ENCODE peak calls at places on chromosome 6, in eight cellular contexts. J is fibroblast of villous mesenchyme, U is fibroblast of mammary gland, L is thoracic aorta, Z is fibroblast of lung, C is lower lobe of right lung, Q is heart left ventricle, O is A549. R is an unnamed sample.

GRCh38 chr6:152316024-152316423 is 321.1 kb downstream of the SYNE1 start:
- DNase-seq in Z (peak; percentile 31), Q (peak; percentile 72), L (no peak), U (peak; percentile 77), O (no peak), J (peak; percentile 66), C (peak; percentile 52), R (no peak)

GRCh38 chr6:167268683-167269280 is 22.3 kb upstream of the UNC93A start:
- DNase-seq in Q (no peak), C (no peak), U (no peak), L (no peak), O (no peak), Z (no peak), J (no peak), R (no peak)

GRCh38 chr6:19472168-19472567 is 365.0 kb upstream of the ID4 start:
- DNase-seq in L (no peak), O (peak; percentile 89), Z (peak; percentile 89), U (peak; percentile 90), C (no peak), J (peak; percentile 87), Q (no peak), R (peak; percentile 4)

GRCh38 chr6:16369989-16370388 is 131.6 kb downstream of the GMPR start:
- DNase-seq in C (no peak), O (no peak), Z (no peak), Q (no peak), U (no peak), J (no peak), L (no peak), R (no peak)

GRCh38 chr6:131250121-131250520 is 114.9 kb downstream of the AKAP7 start:
- DNase-seq in O (no peak), L (no peak), Q (peak; percentile 68), C (peak; percentile 63), Z (peak; percentile 62), U (peak; percentile 52), J (peak; percentile 50), R (peak; percentile 5)

GRCh38 chr6:121912905-121913304 is 477.5 kb downstream of the GJA1 start:
- DNase-seq in U (peak; percentile 12), O (no peak), J (no peak), C (no peak), Q (no peak), Z (no peak), L (no peak), R (no peak)

GRCh38 chr6:166162599-166163342 is 4.9 kb downstream of the TBXT start:
- DNase-seq in Q (no peak), L (no peak), O (no peak), Z (no peak), C (no peak), U (no peak), J (no peak), R (no peak)

GRCh38 chr6:3825851-3826581 is 23.2 kb upstream of the FAM50B start:
- DNase-seq in J (peak; percentile 99), C (peak; percentile 85), Q (peak; percentile 94), L (peak; percentile 79), U (peak; percentile 96), O (peak; percentile 86), Z (peak; percentile 96), R (peak; percentile 87)

GRCh38 chr6:131379951-131380350 is 193.1 kb upstream of the ARG1 start:
- DNase-seq in U (peak; percentile 80), Z (peak; percentile 27), O (no peak), L (no peak), C (no peak), Q (no peak), J (peak; percentile 23), R (peak; percentile 52)

GRCh38 chr6:129662980-129663431 is 47.0 kb downstream of the ARHGAP18 start:
- DNase-seq in J (no peak), C (no peak), Q (no peak), U (no peak), L (no peak), Z (no peak), O (no peak), R (no peak)

GRCh38 chr6:149043476-149044130 is 273.9 kb upstream of the TAB2 start:
- DNase-seq in C (no peak), U (peak; percentile 32), L (no peak), O (peak; percentile 66), Z (no peak), Q (no peak), J (no peak), R (no peak)

GRCh38 chr6:117555882-117556498 is 46.3 kb downstream of the GOPC start:
- DNase-seq in J (peak; percentile 50), L (no peak), O (no peak), U (peak; percentile 47), Q (no peak), Z (peak; percentile 52), C (no peak), R (no peak)

GRCh38 chr6:130670142-130670541 is 157.1 kb upstream of the SMLR1 start:
- DNase-seq in C (no peak), Z (no peak), Q (no peak), L (no peak), U (no peak), O (no peak), J (no peak), R (no peak)

GRCh38 chr6:48280035-48280434 is 169.0 kb upstream of the PTCHD4 start:
- DNase-seq in U (no peak), C (no peak), O (no peak), L (no peak), Q (no peak), Z (no peak), J (no peak), R (no peak)

GRCh38 chr6:33091957-33092356 is 16.2 kb downstream of the HLA-DPB1 start:
- DNase-seq in C (peak; percentile 73), Q (no peak), U (no peak), Z (no peak), L (no peak), J (peak; percentile 6), O (peak; percentile 15), R (no peak)

GRCh38 chr6:163667372-163668060 is 253.0 kb downstream of the QKI start:
- DNase-seq in Z (peak; percentile 27), L (no peak), Q (peak; percentile 45), C (no peak), U (peak; percentile 72), O (no peak), J (no peak), R (no peak)

GRCh38 chr6:111038534-111039252 is 48.6 kb upstream of the SLC16A10 start:
- DNase-seq in L (no peak), O (no peak), Q (no peak), C (no peak), J (no peak), U (no peak), Z (no peak), R (no peak)

GRCh38 chr6:11878735-11879134 is 100.1 kb upstream of the ADTRP start:
- DNase-seq in O (no peak), Q (no peak), L (no peak), J (no peak), Z (peak; percentile 58), C (no peak), U (no peak), R (no peak)

GRCh38 chr6:104301921-104302320 is 557.8 kb downstream of the HACE1 start:
- DNase-seq in Z (no peak), O (no peak), Q (no peak), L (no peak), J (no peak), U (no peak), C (no peak), R (no peak)

GRCh38 chr6:144294016-144294415 is 8.9 kb downstream of the UTRN start:
- DNase-seq in L (no peak), J (peak; percentile 68), C (no peak), O (no peak), Q (no peak), U (peak; percentile 86), Z (peak; percentile 91), R (peak; percentile 47)
- TF ChIP-seq CTCF in L (no peak), J (no peak), C (no peak), O (no peak), Q (no peak), U (no peak), Z (no peak), R (no peak)

DNA sequence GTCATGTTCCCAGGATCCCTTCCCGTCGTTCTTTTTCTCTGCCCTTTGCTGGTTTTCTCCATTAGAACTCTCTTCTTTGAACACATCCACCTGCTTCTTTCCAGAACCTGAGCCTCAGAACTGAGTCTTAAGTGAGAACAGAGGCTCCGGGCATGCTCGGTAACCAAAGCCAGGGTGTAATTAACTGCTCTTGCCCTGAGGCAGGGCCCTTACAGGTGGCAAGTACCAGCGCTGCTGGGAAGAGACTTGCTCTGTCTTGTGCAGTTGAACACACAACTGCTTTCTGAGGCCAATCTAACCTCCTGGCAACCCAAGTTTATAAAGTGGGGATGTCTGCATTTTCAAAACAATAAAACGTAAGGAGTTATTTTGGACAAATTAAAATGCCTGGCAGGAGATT is 12.3 kb upstream of the DEK start:
- DNase-seq in Q (no peak), C (no peak), U (no peak), O (no peak), Z (no peak), J (no peak), L (no peak), R (no peak)
- H3K4me3 ChIP-seq in Q (no peak overlapping the region), C (no peak overlapping the region), U (no peak overlapping the region), O (peak overlapping the region; percentile 43), Z (peak overlapping the region; percentile 48), J (no peak overlapping the region), L (no peak overlapping the region), R (peak overlapping the region; percentile 49)

GRCh38 chr6:29941916-29942274 is 437 bp upstream of the HLA-A start:
- DNase-seq in Q (no peak), J (no peak), O (no peak), L (no peak), Z (no peak), C (no peak), U (no peak), R (no peak)

GRCh38 chr6:29943053-29943966 is 978 bp downstream of the HLA-A start:
- DNase-seq in O (no peak), Z (no peak), U (no peak), C (peak; percentile 51), L (no peak), Q (no peak), J (peak; percentile 23), R (no peak)

GRCh38 chr6:29941476-29941875 is 856 bp upstream of the HLA-A start:
- DNase-seq in O (no peak), Q (no peak), Z (peak; percentile 24), L (no peak), C (no peak), J (peak; percentile 31), U (peak; percentile 32), R (no peak)

GRCh38 chr6:29941006-29941405 is 1.3 kb upstream of the HLA-A start:
- DNase-seq in U (peak; percentile 42), C (no peak), O (no peak), Z (no peak), Q (no peak), L (no peak), J (peak; percentile 42), R (no peak)

GRCh38 chr6:29942275-29943052 is at the start of gene HLA-A:
- DNase-seq in C (peak; percentile 95), J (peak; percentile 96), O (peak; percentile 87), Q (peak; percentile 94), L (peak; percentile 84), Z (peak; percentile 94), U (peak; percentile 93), R (peak; percentile 80)
- TF ChIP-seq CTCF in C (no peak), J (no peak), O (no peak), Q (no peak), L (no peak), Z (no peak), U (no peak), R (no peak)

DNA sequence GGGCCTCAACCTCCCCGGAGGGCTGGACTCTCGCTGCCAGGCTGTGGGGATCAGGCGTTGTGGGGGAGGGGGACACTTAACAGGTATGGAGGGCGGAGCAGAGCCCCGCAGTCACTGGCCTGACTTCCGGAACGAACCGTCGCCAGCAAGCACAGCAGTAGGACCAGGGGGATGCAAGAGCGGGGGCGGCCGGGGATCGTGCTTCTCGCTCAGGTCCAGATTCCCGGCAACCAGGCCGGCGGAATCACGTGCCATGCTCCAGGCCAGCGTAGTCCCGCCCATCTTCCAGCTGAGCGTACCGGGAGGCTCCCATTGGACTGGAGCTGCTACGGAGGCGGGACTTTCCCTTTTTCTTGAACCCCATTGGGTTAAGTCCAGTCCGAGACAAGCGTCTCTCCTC is 10.0 kb upstream of the POU5F1 start:
- DNase-seq in C (peak; percentile 81), O (no peak), Q (peak; percentile 81), J (peak; percentile 87), Z (peak; percentile 82), U (peak; percentile 81), L (no peak), R (no peak)
- H3K4me3 ChIP-seq in C (peak overlapping the region; percentile 58), O (no peak overlapping the region), Q (peak overlapping the region; percentile 38), J (peak overlapping the region; percentile 64), Z (peak overlapping the region; percentile 43), U (peak overlapping the region; percentile 40), L (peak overlapping the region; percentile 72), R (no peak overlapping the region)

R was measured in HFF-Myc.